ENCODE peak calls at places on chromosomes 5 and 9, in nine cellular contexts. O is OCI-LY7, P is AG04450, W is SK-N-SH, E is PC-3, V is prostate gland, G is left ventricle myocardium inferior, H is RWPE2, L is transverse colon. S is an unnamed sample.
A peak's percentile ranks its signal among the peaks of the same experiment; 100 is the strongest.

GRCh38 chr5:76113103-76113502 is 29.9 kb downstream of the SV2C start:
- DNase-seq in G (no peak), O (no peak), P (no peak), L (peak; percentile 32), E (no peak), W (no peak), V (no peak), H (no peak), S (no peak)

GRCh38 chr9:93304574-93305496 is 120.9 kb downstream of the WNK2 start:
- DNase-seq in V (peak; percentile 77), W (peak; percentile 87), E (peak; percentile 50), P (no peak), O (peak; percentile 67), G (peak; percentile 50), L (peak; percentile 47), H (no peak), S (peak; percentile 78)

GRCh38 chr9:126502417-126503332 is 111.1 kb upstream of the LMX1B start:
- DNase-seq in G (no peak), V (no peak), E (no peak), L (no peak), P (no peak), O (no peak), W (no peak), H (peak; percentile 51), S (no peak)

GRCh38 chr5:175285263-175285662 is 158.7 kb downstream of the DRD1 start:
- DNase-seq in G (no peak), W (no peak), V (no peak), L (no peak), E (peak; percentile 24), O (no peak), P (no peak), H (no peak), S (no peak)

GRCh38 chr5:95537501-95537900 is 17.3 kb downstream of the SKIC3 start:
- DNase-seq in H (no peak), V (no peak), W (no peak), P (no peak), L (no peak), O (no peak), G (no peak), E (no peak), S (no peak)

GRCh38 chr5:17374157-17374556 is 123.9 kb upstream of the TAF11L2 start:
- DNase-seq in G (no peak), O (no peak), L (no peak), H (no peak), V (no peak), E (peak; percentile 96), W (no peak), P (no peak), S (no peak)

GRCh38 chr5:60633336-60633735 is 66.6 kb downstream of the DEPDC1B start:
- DNase-seq in V (no peak), H (peak; percentile 58), O (no peak), E (no peak), L (no peak), G (no peak), W (no peak), P (peak; percentile 41), S (peak; percentile 56)

GRCh38 chr5:137252513-137252912 is 246.6 kb downstream of the SPOCK1 start:
- DNase-seq in L (no peak), H (no peak), O (no peak), P (peak; percentile 10), E (no peak), G (no peak), V (no peak), W (no peak), S (no peak)

GRCh38 chr5:126492939-126493338 is 69.7 kb downstream of the GRAMD2B start:
- DNase-seq in L (no peak), V (no peak), O (no peak), W (no peak), G (no peak), E (peak; percentile 38), P (no peak), H (no peak), S (no peak)

GRCh38 chr5:6585168-6585567 is 47.7 kb downstream of the NSUN2 start:
- DNase-seq in E (no peak), W (no peak), H (no peak), P (no peak), G (no peak), L (no peak), O (no peak), V (no peak), S (no peak)

GRCh38 chr5:136191304-136192014 is 1.5 kb downstream of the SMIM32 start:
- DNase-seq in W (peak; percentile 24), H (no peak), E (no peak), L (peak; percentile 54), V (no peak), G (no peak), O (no peak), P (no peak), S (no peak)

GRCh38 chr9:88390371-88390990 is 2.2 kb downstream of the SPIN1 start:
- DNase-seq in G (no peak), L (no peak), H (no peak), O (no peak), W (no peak), V (no peak), P (no peak), E (no peak), S (no peak)

GRCh38 chr5:38382898-38383297 is 124.5 kb downstream of the EGFLAM start:
- DNase-seq in V (peak; percentile 51), G (peak; percentile 37), L (peak; percentile 47), W (peak; percentile 67), P (peak; percentile 46), H (no peak), E (peak; percentile 92), O (peak; percentile 68), S (peak; percentile 61)

GRCh38 chr5:54774281-54775171 is 210.9 kb downstream of the ESM1 start:
- DNase-seq in W (no peak), P (no peak), O (no peak), E (no peak), V (no peak), H (no peak), L (peak; percentile 30), G (peak; percentile 82), S (no peak)

GRCh38 chr5:150498501-150498900 is 9.4 kb upstream of the NDST1 start:
- DNase-seq in H (no peak), W (no peak), G (no peak), V (no peak), L (no peak), E (no peak), P (no peak), O (no peak), S (no peak)

GRCh38 chr9:98983295-98984268 is 39.9 kb downstream of the COL15A1 start:
- DNase-seq in L (no peak), H (no peak), G (no peak), P (peak; percentile 67), E (no peak), O (no peak), V (no peak), W (no peak), S (no peak)

GRCh38 chr5:36696059-36696673 is 89.8 kb downstream of the SLC1A3 start:
- DNase-seq in W (peak; percentile 59), O (peak; percentile 60), E (peak; percentile 86), G (peak; percentile 54), L (peak; percentile 35), H (no peak), P (peak; percentile 21), V (peak; percentile 66), S (peak; percentile 31)

GRCh38 chr9:98881836-98882568 is 61.7 kb upstream of the COL15A1 start:
- DNase-seq in O (no peak), W (no peak), P (no peak), V (no peak), E (no peak), L (no peak), H (no peak), G (no peak), S (no peak)

DNA sequence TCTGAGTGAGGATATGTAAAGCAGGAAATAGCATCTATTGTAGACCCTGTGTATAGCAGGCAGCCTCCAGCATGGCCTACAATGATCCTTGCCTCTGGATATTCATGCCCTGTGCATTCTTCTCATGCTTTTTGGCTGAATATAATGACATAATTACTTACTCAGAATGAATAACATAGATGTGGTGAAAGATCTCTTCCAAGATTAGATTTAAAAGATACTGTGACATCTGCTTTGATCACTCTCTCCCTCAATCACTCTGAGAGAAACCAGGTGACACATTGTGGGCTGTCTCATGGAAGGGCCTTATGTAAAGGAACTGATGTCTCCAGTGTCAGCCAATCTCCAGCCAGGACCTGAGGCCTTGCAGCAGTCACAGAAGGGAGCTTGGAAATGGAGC is 376.7 kb downstream of the DNAH5 start:
- DNase-seq in V (no peak), P (no peak), G (no peak), O (no peak), L (no peak), E (peak; percentile 98), H (no peak), W (no peak), S (no peak)
- H3K27ac ChIP-seq in V (no peak overlapping the region), P (peak overlapping the region; percentile 35), G (no peak overlapping the region), O (no peak overlapping the region), L (peak overlapping the region; percentile 57), E (peak overlapping the region; percentile 95), H (peak overlapping the region; percentile 99), W (peak overlapping the region; percentile 64), S (no peak overlapping the region)

GRCh38 chr9:127534931-127535330 is 77.1 kb upstream of the STXBP1 start:
- DNase-seq in E (no peak), P (no peak), L (no peak), G (no peak), V (no peak), H (peak; percentile 78), W (no peak), O (no peak), S (no peak)
- H3K4me3 ChIP-seq in E (no peak overlapping the region), P (no peak overlapping the region), L (no peak overlapping the region), G (no peak overlapping the region), V (no peak overlapping the region), H (no peak overlapping the region), W (no peak overlapping the region), O (no peak overlapping the region), S (no peak overlapping the region)

GRCh38 chr5:1037123-1037670 is 28.6 kb downstream of the NKD2 start:
- DNase-seq in W (peak; percentile 14), V (no peak), L (no peak), P (no peak), H (no peak), G (peak; percentile 21), O (no peak), E (no peak), S (no peak)
- TF ChIP-seq CTCF in W (no peak), V (no peak), L (no peak), P (no peak), H (no peak), G (no peak), O (no peak), E (no peak), S (no peak)

GRCh38 chr5:179819296-179820126 is 1.2 kb upstream of the SQSTM1 start:
- DNase-seq in O (peak; percentile 47), V (peak; percentile 59), P (no peak), E (peak; percentile 64), H (peak; percentile 87), G (peak; percentile 61), W (peak; percentile 59), L (peak; percentile 77), S (peak; percentile 77)

GRCh38 chr5:179815491-179816249 is 5.0 kb upstream of the SQSTM1 start:
- DNase-seq in W (no peak), H (no peak), P (no peak), G (no peak), E (no peak), L (no peak), V (no peak), O (no peak), S (no peak)

GRCh38 chr5:179818746-179819295 is 1.9 kb upstream of the SQSTM1 start:
- DNase-seq in P (peak; percentile 81), H (peak; percentile 98), L (peak; percentile 97), G (peak; percentile 95), O (peak; percentile 87), W (peak; percentile 88), E (peak; percentile 88), V (peak; percentile 96), S (peak; percentile 98)

GRCh38 chr5:179816401-179817070 is 4.2 kb upstream of the SQSTM1 start:
- DNase-seq in E (no peak), W (no peak), V (no peak), G (no peak), H (peak; percentile 69), L (no peak), O (no peak), P (no peak), S (no peak)

GRCh38 chr5:179817071-179817840 is 3.4 kb upstream of the SQSTM1 start:
- DNase-seq in V (no peak), G (no peak), W (no peak), H (peak; percentile 74), O (no peak), L (no peak), E (no peak), P (no peak), S (peak; percentile 84)
- H3K27ac ChIP-seq in V (peak overlapping the region; percentile 65), G (peak overlapping the region; percentile 98), W (peak overlapping the region; percentile 94), H (no peak overlapping the region), O (no peak overlapping the region), L (peak overlapping the region; percentile 100), E (peak overlapping the region; percentile 96), P (no peak overlapping the region), S (peak overlapping the region; percentile 100)

S was measured in pancreas.